ENCODE peak calls at places on chromosomes 7 and 10, in seven cellular contexts. H is fibroblast of lung; P is stimulated activated CD4-positive, alpha-beta T cell treated with anti-CD3 and anti-CD28 coated beads, Interleukin-1b, Interleukin-23, amount 100 ng/mL, for 24 hours; D is nephron progenitor cell; K is T-helper 9 cell; M is LoVo; T is osteocyte. L is an unnamed sample.

GRCh38 chr10:74486659-74487058 is 335.6 kb downstream of the ADK start:
- DNase-seq in H (no peak), P (no peak), D (no peak), K (no peak), M (no peak), T (no peak), L (no peak)

GRCh38 chr10:563827-564226 is 125.6 kb downstream of the DIP2C start:
- DNase-seq in H (no peak), P (no peak), D (no peak), K (no peak), M (no peak), T (no peak), L (no peak)

GRCh38 chr7:129089521-129090212 is 34.8 kb upstream of the TNPO3 start:
- DNase-seq in H (no peak), P (no peak), D (no peak), K (no peak), M (no peak), T (no peak), L (no peak)

GRCh38 chr7:138875794-138876193 is 77.8 kb upstream of the ATP6V0A4 start:
- DNase-seq in H (peak), P (peak), D (no peak), K (peak), M (peak), T (no peak), L (no peak)

GRCh38 chr10:21424511-21424910 is 101.0 kb downstream of the SKIDA1 start:
- DNase-seq in H (peak), P (no peak), D (no peak), K (no peak), M (no peak), T (no peak), L (no peak)

GRCh38 chr10:14736043-14736442 is 38.7 kb downstream of the FAM107B start:
- DNase-seq in H (no peak), P (no peak), D (no peak), K (no peak), M (no peak), T (no peak), L (no peak)

GRCh38 chr7:22120391-22121053 is 174.8 kb upstream of the CDCA7L start:
- DNase-seq in H (no peak), P (no peak), D (peak), K (no peak), M (no peak), T (no peak), L (no peak)

GRCh38 chr7:155470186-155470487 is 12.2 kb downstream of the EN2 start:
- DNase-seq in H (no peak), P (no peak), D (no peak), K (no peak), M (no peak), T (no peak), L (no peak)

GRCh38 chr7:55571534-55572377 is 546 bp downstream of the VOPP1 start:
- DNase-seq in H (peak), P (peak), D (peak), K (peak), M (peak), T (no peak), L (no peak)

GRCh38 chr7:22109761-22110160 is 164.1 kb upstream of the CDCA7L start:
- DNase-seq in H (peak), P (no peak), D (peak), K (no peak), M (no peak), T (no peak), L (no peak)

GRCh38 chr7:23356726-23357125 is 57.6 kb downstream of the MALSU1 start:
- DNase-seq in H (no peak), P (no peak), D (no peak), K (no peak), M (no peak), T (no peak), L (no peak)

GRCh38 chr10:62043493-62043938 is 142.0 kb downstream of the ARID5B start:
- DNase-seq in H (peak), P (no peak), D (no peak), K (no peak), M (no peak), T (no peak), L (no peak)

GRCh38 chr10:74117738-74118137 is 32.9 kb downstream of the AP3M1 start:
- DNase-seq in H (no peak), P (no peak), D (no peak), K (no peak), M (no peak), T (no peak), L (no peak)

GRCh38 chr7:1977059-1977875 is 255.5 kb downstream of the MAD1L1 start:
- DNase-seq in H (no peak), P (no peak), D (no peak), K (no peak), M (no peak), T (no peak), L (no peak)